ENCODE peak calls at places on chromosomes 12 and 14, in six cellular contexts. M is MCF 10A, F is fibroblast of mammary gland, R is cardiac fibroblast, H is AG09319, K is lower leg skin. Q is an unnamed sample.
A peak's percentile ranks its signal among the peaks of the same experiment; 100 is the strongest.

GRCh38 chr12:31736472-31736871 is 7.7 kb upstream of the AMN1 start:
- DNase-seq in M (no peak), F (peak; percentile 92), R (peak; percentile 82), H (no peak), K (no peak), Q (no peak)

GRCh38 chr12:124847675-124848074 is 16.0 kb downstream of the SCARB1 start:
- DNase-seq in M (no peak), F (peak; percentile 49), R (peak; percentile 69), H (no peak), K (no peak), Q (no peak)

GRCh38 chr12:76747245-76747644 is 16.7 kb upstream of the ZDHHC17 start:
- DNase-seq in M (no peak), F (no peak), R (no peak), H (no peak), K (no peak), Q (no peak)

GRCh38 chr12:105167346-105167745 is 59.8 kb downstream of the WASHC4 start:
- DNase-seq in M (no peak), F (peak; percentile 71), R (no peak), H (peak; percentile 4), K (no peak), Q (no peak)

GRCh38 chr14:55052259-55052930 is 948 bp downstream of the MAPK1IP1L start:
- DNase-seq in M (no peak), F (peak; percentile 20), R (peak; percentile 57), H (no peak), K (no peak), Q (no peak)

GRCh38 chr12:89244536-89244935 is 107.8 kb downstream of the DUSP6 start:
- DNase-seq in M (no peak), F (peak; percentile 20), R (peak; percentile 66), H (no peak), K (no peak), Q (no peak)

GRCh38 chr12:112947761-112948160 is 9.5 kb downstream of the OAS3 start:
- DNase-seq in M (no peak), F (no peak), R (no peak), H (no peak), K (no peak), Q (no peak)

GRCh38 chr12:94134226-94134795 is 14.1 kb upstream of the PLXNC1 start:
- DNase-seq in M (peak; percentile 64), F (peak; percentile 73), R (peak; percentile 73), H (peak; percentile 35), K (no peak), Q (peak; percentile 35)

GRCh38 chr12:102323799-102324198 is 126.2 kb upstream of the PMCH start:
- DNase-seq in M (no peak), F (no peak), R (no peak), H (no peak), K (no peak), Q (no peak)

GRCh38 chr14:55938249-55938791 is 179.9 kb upstream of the PELI2 start:
- DNase-seq in M (peak; percentile 89), F (peak; percentile 27), R (peak; percentile 50), H (peak; percentile 16), K (peak; percentile 30), Q (no peak)

GRCh38 chr12:109753959-109754358 is 40.3 kb downstream of the FAM222A start:
- DNase-seq in M (no peak), F (no peak), R (no peak), H (no peak), K (no peak), Q (peak; percentile 22)

GRCh38 chr14:56884617-56885016 is 74.3 kb upstream of the OTX2 start:
- DNase-seq in M (no peak), F (no peak), R (no peak), H (no peak), K (no peak), Q (no peak)

GRCh38 chr12:113424915-113425823 is 3.0 kb downstream of the SDSL start:
- DNase-seq in M (peak; percentile 54), F (peak; percentile 53), R (peak; percentile 78), H (no peak), K (peak; percentile 36), Q (no peak)

GRCh38 chr14:52233693-52234092 is 33.8 kb upstream of the PTGDR start:
- DNase-seq in M (no peak), F (no peak), R (no peak), H (no peak), K (no peak), Q (peak; percentile 3)

GRCh38 chr12:56188786-56189335 is 422 bp downstream of the SMARCC2 start:
- DNase-seq in M (no peak), F (no peak), R (no peak), H (no peak), K (no peak), Q (no peak)

GRCh38 chr12:67096533-67097318 is 172.4 kb upstream of the CAND1 start:
- DNase-seq in M (peak; percentile 91), F (peak; percentile 47), R (peak; percentile 27), H (no peak), K (no peak), Q (no peak)

GRCh38 chr14:97707603-97708002 is 910.4 kb downstream of the VRK1 start:
- DNase-seq in M (no peak), F (no peak), R (no peak), H (no peak), K (no peak), Q (no peak)

GRCh38 chr12:90055071-90055470 is 346.4 kb upstream of the ATP2B1 start:
- DNase-seq in M (no peak), F (peak; percentile 22), R (no peak), H (no peak), K (no peak), Q (no peak)

GRCh38 chr14:59769586-59769985 is 101.0 kb downstream of the RTN1 start:
- DNase-seq in M (no peak), F (no peak), R (no peak), H (no peak), K (no peak), Q (no peak)

GRCh38 chr14:59771577-59771976 is 99.0 kb downstream of the RTN1 start:
- DNase-seq in M (peak; percentile 45), F (peak; percentile 58), R (peak; percentile 74), H (no peak), K (no peak), Q (no peak)

GRCh38 chr14:59776468-59776867 is 94.1 kb downstream of the RTN1 start:
- DNase-seq in M (no peak), F (no peak), R (no peak), H (no peak), K (no peak), Q (no peak)

GRCh38 chr14:59768855-59769254 is 101.7 kb downstream of the RTN1 start:
- DNase-seq in M (no peak), F (peak; percentile 10), R (peak; percentile 5), H (no peak), K (no peak), Q (no peak)

DNA sequence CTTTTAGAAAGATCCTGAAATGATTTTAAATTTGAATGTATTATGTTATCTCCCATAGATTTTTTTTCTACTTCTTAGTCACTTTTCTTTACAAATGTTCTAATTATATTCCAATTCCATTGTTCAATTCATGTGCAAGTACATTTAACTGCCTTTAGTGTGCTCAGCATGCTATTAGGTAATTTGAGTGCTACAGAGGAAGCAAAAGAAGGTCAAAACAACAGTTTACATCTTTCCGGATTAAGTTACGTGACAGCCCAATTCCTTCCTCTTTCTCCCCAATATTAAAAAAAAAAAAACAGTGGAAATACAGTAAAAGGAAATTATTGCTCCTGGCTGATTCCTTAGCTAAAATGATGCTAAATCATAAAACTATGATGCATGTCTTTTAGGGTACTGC is 98.3 kb downstream of the RTN1 start:
- DNase-seq in M (no peak), F (no peak), R (peak; percentile 22), H (no peak), K (no peak), Q (no peak)
- TF ChIP-seq CTCF in M (no peak), F (no peak), R (no peak), H (no peak), K (no peak), Q (no peak)

GRCh38 chr12:103962493-103962892 is 3.2 kb upstream of the TDG start:
- DNase-seq in M (no peak), F (no peak), R (no peak), H (no peak), K (no peak), Q (peak; percentile 39)
- TF ChIP-seq CTCF in M (no peak), F (no peak), R (no peak), H (no peak), K (no peak), Q (no peak)

GRCh38 chr14:69324341-69324931 is 64.5 kb downstream of the GALNT16 start:
- DNase-seq in M (no peak), F (no peak), R (no peak), H (no peak), K (no peak), Q (no peak)

GRCh38 chr14:69326611-69327010 is 66.7 kb downstream of the GALNT16 start:
- DNase-seq in M (no peak), F (no peak), R (no peak), H (no peak), K (no peak), Q (no peak)

GRCh38 chr14:69327507-69327906 is 67.5 kb downstream of the GALNT16 start:
- DNase-seq in M (no peak), F (no peak), R (no peak), H (no peak), K (no peak), Q (no peak)

GRCh38 chr14:69325086-69325485 is 65.1 kb downstream of the GALNT16 start:
- DNase-seq in M (no peak), F (no peak), R (no peak), H (no peak), K (no peak), Q (no peak)

DNA sequence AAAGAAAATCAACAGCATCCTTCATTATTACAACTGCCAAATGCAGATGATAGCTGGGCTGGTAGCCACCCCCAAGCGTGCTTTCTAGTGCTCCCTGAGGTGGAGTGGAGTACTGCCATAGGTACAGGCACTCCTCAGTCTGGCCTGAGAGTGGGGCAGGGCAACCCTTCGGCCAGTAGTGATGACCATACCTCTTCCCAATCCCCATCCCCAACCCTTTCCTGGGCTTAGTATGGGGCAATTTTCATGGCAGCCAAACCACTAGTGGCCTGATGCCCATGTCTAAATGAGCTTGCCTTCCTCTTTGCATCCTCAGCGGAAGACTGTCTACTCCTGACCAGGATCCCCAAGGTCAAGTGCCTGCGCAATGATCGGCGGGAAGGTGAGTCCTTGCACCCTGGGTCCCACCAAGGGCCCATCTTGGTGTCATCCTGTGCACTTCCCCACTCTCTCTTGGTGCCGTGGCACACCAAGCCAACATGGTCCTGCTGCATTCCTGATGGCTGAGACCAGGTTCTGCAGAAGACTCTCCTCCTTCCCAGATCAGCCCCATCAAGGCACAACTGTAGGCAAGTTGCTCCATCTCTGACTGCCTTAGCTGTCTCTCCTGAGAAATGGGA is 65.8 kb downstream of the GALNT16 start:
- DNase-seq in M (no peak), F (no peak), R (no peak), H (no peak), K (no peak), Q (no peak)
- TF ChIP-seq CTCF in M (no peak), F (no peak), R (peak; percentile 21), H (no peak), K (no peak), Q (no peak)

GRCh38 chr14:75539165-75539561 is 16.9 kb downstream of the BATF start:
- DNase-seq in M (no peak), F (no peak), R (no peak), H (no peak), K (no peak), Q (no peak)

GRCh38 chr14:75531660-75532317 is 9.5 kb downstream of the BATF start:
- DNase-seq in M (peak; percentile 49), F (peak; percentile 19), R (no peak), H (no peak), K (no peak), Q (no peak)

GRCh38 chr14:75537071-75537470 is 14.8 kb downstream of the BATF start:
- DNase-seq in M (no peak), F (peak; percentile 29), R (no peak), H (no peak), K (no peak), Q (no peak)

GRCh38 chr14:75533791-75534190 is 11.5 kb downstream of the BATF start:
- DNase-seq in M (no peak), F (no peak), R (no peak), H (no peak), K (no peak), Q (no peak)

GRCh38 chr14:75535164-75535898 is 13.1 kb downstream of the BATF start:
- DNase-seq in M (no peak), F (peak; percentile 28), R (no peak), H (no peak), K (no peak), Q (peak; percentile 27)
- TF ChIP-seq CTCF in M (no peak), F (no peak), R (no peak), H (no peak), K (no peak), Q (no peak)